ENCODE peak calls at places on chromosomes 13 and 19, in nine cellular contexts. N, V, Q, P, J, R, F, E and X are unnamed samples.

GRCh38 chr19:2171349-2172145 is 7.8 kb downstream of the DOT1L start:
- DNase-seq in N (peak), V (no peak), Q (no peak), P (no peak), J (no peak), R (no peak), F (peak), E (peak), X (peak)

GRCh38 chr13:109509154-109509905 is 277.1 kb downstream of the IRS2 start:
- DNase-seq in N (no peak), V (no peak), Q (no peak), P (no peak), J (peak), R (peak), F (peak), E (peak), X (no peak)

GRCh38 chr13:26601669-26602068 is 44.2 kb downstream of the WASF3 start:
- DNase-seq in N (peak), V (no peak), Q (peak), P (no peak), J (peak), R (no peak), F (peak), E (peak), X (no peak)

GRCh38 chr13:41568143-41568989 is 111.0 kb downstream of the RGCC start:
- DNase-seq in N (no peak), V (no peak), Q (no peak), P (no peak), J (no peak), R (no peak), F (no peak), E (no peak), X (no peak)

GRCh38 chr13:27528908-27529307 is 78.5 kb upstream of the MTIF3 start:
- DNase-seq in N (no peak), V (no peak), Q (no peak), P (no peak), J (no peak), R (no peak), F (no peak), E (no peak), X (no peak)

GRCh38 chr19:1262687-1263123 is 6.4 kb upstream of the CIRBP start:
- DNase-seq in N (no peak), V (no peak), Q (no peak), P (no peak), J (no peak), R (no peak), F (no peak), E (no peak), X (no peak)

GRCh38 chr13:20495087-20496023 is 30.3 kb downstream of the CRYL1 start:
- DNase-seq in N (peak), V (peak), Q (peak), P (peak), J (peak), R (peak), F (peak), E (peak), X (peak)

GRCh38 chr13:25170554-25171107 is 1.5 kb downstream of the AMER2 start:
- DNase-seq in N (peak), V (no peak), Q (no peak), P (no peak), J (peak), R (no peak), F (no peak), E (no peak), X (no peak)

GRCh38 chr13:33764716-33765115 is 53.2 kb upstream of the RFC3 start:
- DNase-seq in N (no peak), V (no peak), Q (no peak), P (no peak), J (no peak), R (no peak), F (no peak), E (no peak), X (no peak)

GRCh38 chr13:112606125-112607001 is 18.4 kb upstream of the TUBGCP3 start:
- DNase-seq in N (peak), V (peak), Q (peak), P (peak), J (peak), R (peak), F (peak), E (peak), X (peak)

GRCh38 chr19:44684892-44685847 is 13.8 kb upstream of the CEACAM16 start:
- DNase-seq in N (no peak), V (peak), Q (peak), P (peak), J (peak), R (peak), F (peak), E (peak), X (peak)

GRCh38 chr19:1992759-1993260 is 22.7 kb downstream of the BTBD2 start:
- DNase-seq in N (peak), V (no peak), Q (no peak), P (no peak), J (peak), R (no peak), F (no peak), E (no peak), X (peak)

GRCh38 chr19:33245948-33246728 is 20.5 kb upstream of the SLC7A10 start:
- DNase-seq in N (peak), V (no peak), Q (no peak), P (no peak), J (no peak), R (no peak), F (no peak), E (peak), X (no peak)

GRCh38 chr13:29679357-29680050 is 84.0 kb upstream of the SLC7A1 start:
- DNase-seq in N (peak), V (no peak), Q (peak), P (no peak), J (no peak), R (no peak), F (no peak), E (no peak), X (no peak)

GRCh38 chr13:29383476-29383875 is 212.0 kb downstream of the SLC7A1 start:
- DNase-seq in N (no peak), V (no peak), Q (no peak), P (no peak), J (no peak), R (no peak), F (no peak), E (no peak), X (no peak)

GRCh38 chr13:77298403-77298802 is 28.5 kb downstream of the MYCBP2 start:
- DNase-seq in N (no peak), V (no peak), Q (no peak), P (no peak), J (no peak), R (no peak), F (no peak), E (no peak), X (no peak)

GRCh38 chr19:4140237-4140711 is 13.2 kb upstream of the CREB3L3 start:
- DNase-seq in N (peak), V (peak), Q (peak), P (peak), J (peak), R (peak), F (peak), E (peak), X (peak)

GRCh38 chr13:29897102-29897501 is 46.7 kb upstream of the UBL3 start:
- DNase-seq in N (no peak), V (no peak), Q (no peak), P (no peak), J (no peak), R (no peak), F (no peak), E (no peak), X (no peak)

GRCh38 chr13:46593403-46593802 is 40.4 kb downstream of the LRCH1 start:
- DNase-seq in N (no peak), V (no peak), Q (no peak), P (no peak), J (no peak), R (no peak), F (no peak), E (no peak), X (no peak)

GRCh38 chr19:31355330-31356289 is 6.4 kb upstream of the TSHZ3 start:
- DNase-seq in N (peak), V (no peak), Q (no peak), P (no peak), J (no peak), R (no peak), F (no peak), E (no peak), X (peak)

GRCh38 chr13:102185375-102185984 is 216.4 kb downstream of the FGF14 start:
- DNase-seq in N (no peak), V (no peak), Q (no peak), P (no peak), J (no peak), R (no peak), F (no peak), E (no peak), X (no peak)

GRCh38 chr19:21765151-21765550 is 2.2 kb downstream of the ZNF100 start:
- DNase-seq in N (no peak), V (no peak), Q (no peak), P (peak), J (peak), R (peak), F (no peak), E (no peak), X (no peak)

GRCh38 chr13:80665792-80666333 is 324.9 kb upstream of the SPRY2 start:
- DNase-seq in N (no peak), V (no peak), Q (no peak), P (no peak), J (no peak), R (no peak), F (no peak), E (no peak), X (no peak)
- H2AFZ ChIP-seq in N (no peak), V (peak), Q (no peak), P (no peak), J (no peak), R (no peak), F (no peak), E (no peak), X (peak)

DNA sequence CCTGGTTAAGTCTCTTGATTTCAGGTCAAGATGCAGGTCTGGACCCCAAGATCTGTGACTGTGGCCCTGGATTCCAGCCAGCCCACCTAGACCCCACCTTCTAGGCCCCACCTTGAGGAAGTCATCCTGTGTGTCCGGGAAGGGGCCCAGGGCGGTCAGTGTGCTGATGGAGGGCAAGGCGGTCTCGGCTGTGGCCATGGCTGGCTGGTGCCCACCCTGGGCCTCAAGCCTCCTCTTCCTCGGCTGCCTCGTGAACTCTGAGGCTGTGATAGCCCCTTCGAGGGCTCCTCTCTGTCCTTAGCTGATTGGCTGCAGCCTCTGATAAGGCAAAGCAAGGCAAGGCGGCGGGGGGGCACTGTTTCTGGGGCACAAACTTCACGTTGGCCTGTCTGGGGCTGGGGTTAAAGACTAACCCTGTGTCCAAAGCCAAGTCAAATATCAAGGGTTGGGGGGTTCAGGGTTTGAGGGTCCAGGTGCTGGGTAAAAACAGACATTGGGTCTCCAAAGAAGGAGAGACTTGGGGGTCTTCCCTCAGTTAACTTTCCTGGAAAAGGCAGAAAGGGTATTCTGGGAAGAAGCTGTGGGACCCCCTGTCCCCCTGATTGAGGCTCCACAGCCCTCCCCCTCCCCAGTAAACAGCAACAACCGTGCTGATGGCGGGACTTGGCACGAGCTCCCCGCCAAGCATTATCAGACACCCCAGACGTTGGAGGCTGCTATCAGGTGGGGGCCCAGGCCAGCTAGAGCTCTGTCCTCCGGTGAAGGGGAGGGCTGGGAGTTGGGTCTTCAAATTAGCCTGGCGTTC is at the start of gene KLF1:
- DNase-seq in N (no peak), V (no peak), Q (no peak), P (no peak), J (no peak), R (peak), F (no peak), E (no peak), X (no peak)
- H2AFZ ChIP-seq in N (no peak), V (peak), Q (no peak), P (no peak), J (peak), R (no peak), F (peak), E (no peak), X (no peak)

DNA sequence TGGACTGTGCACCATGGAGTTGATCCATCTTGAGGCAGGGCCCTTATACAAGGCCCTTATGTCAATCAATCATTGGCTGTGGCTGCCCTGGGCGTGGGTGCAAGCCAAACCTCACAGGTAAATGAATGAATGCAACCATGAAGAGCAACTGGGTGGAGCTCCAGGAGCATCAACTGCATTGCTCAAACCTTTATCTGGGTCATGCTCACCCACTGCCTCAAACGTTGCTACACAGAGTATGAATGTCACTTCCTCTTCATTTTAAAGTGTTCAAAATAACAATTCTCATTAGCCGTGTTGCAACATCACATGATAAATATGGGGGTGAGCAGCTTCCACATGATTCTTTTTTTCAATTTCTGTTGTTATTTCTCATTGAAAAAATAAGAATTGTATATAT is 6.4 kb upstream of the ZNF333 start:
- DNase-seq in N (no peak), V (no peak), Q (no peak), P (no peak), J (no peak), R (no peak), F (no peak), E (no peak), X (no peak)
- H2AFZ ChIP-seq in N (no peak), V (no peak), Q (no peak), P (no peak), J (no peak), R (no peak), F (no peak), E (no peak), X (no peak)

GRCh38 chr19:13849277-13849676 is 27.7 kb upstream of the NANOS3 start:
- DNase-seq in N (no peak), V (no peak), Q (no peak), P (no peak), J (no peak), R (no peak), F (no peak), E (no peak), X (peak)
- H2AFZ ChIP-seq in N (no peak), V (no peak), Q (no peak), P (no peak), J (no peak), R (no peak), F (peak), E (no peak), X (no peak)

GRCh38 chr19:40608957-40609356 is 7.8 kb downstream of the LTBP4 start:
- DNase-seq in N (no peak), V (no peak), Q (no peak), P (no peak), J (no peak), R (no peak), F (no peak), E (no peak), X (no peak)
- H2AFZ ChIP-seq in N (no peak), V (no peak), Q (no peak), P (no peak), J (peak), R (peak), F (no peak), E (no peak), X (no peak)

GRCh38 chr19:47544075-47544474 is 28.9 kb downstream of the ZNF541 start:
- DNase-seq in N (no peak), V (no peak), Q (no peak), P (no peak), J (no peak), R (no peak), F (no peak), E (no peak), X (no peak)
- H2AFZ ChIP-seq in N (no peak), V (no peak), Q (no peak), P (no peak), J (no peak), R (no peak), F (no peak), E (no peak), X (no peak)